ENCODE peak calls at places on chromosome 19, in six cellular contexts. One of them, this sample, is unnamed. For H3K4me1, the result is how much of the 10 kb centered on the place peaks cover.

GRCh38 chr19:18736415-18737336 is 53.2 kb downstream of the CRTC1 start:
- DNase-seq in OCI-LY7: no peak
- DNase-seq in ovary: peak
- DNase-seq in keratinocyte: no peak
- DNase-seq in endothelial cell of umbilical vein: no peak
- DNase-seq in tibial nerve: no peak
- DNase-seq in this sample: no peak

GRCh38 chr19:11059511-11060358 is 29.5 kb upstream of the LDLR start:
- DNase-seq in tibial nerve: no peak
- DNase-seq in ovary: no peak
- DNase-seq in endothelial cell of umbilical vein: no peak
- DNase-seq in keratinocyte: no peak
- DNase-seq in OCI-LY7: no peak
- DNase-seq in this sample: no peak

GRCh38 chr19:51259348-51260245 is 8.7 kb downstream of the SIGLECL1 start:
- DNase-seq in tibial nerve: peak
- DNase-seq in keratinocyte: no peak
- DNase-seq in endothelial cell of umbilical vein: peak
- DNase-seq in OCI-LY7: peak
- DNase-seq in ovary: no peak
- DNase-seq in this sample: no peak

GRCh38 chr19:29247912-29248311 is 35.0 kb upstream of the UQCRFS1 start:
- DNase-seq in OCI-LY7: no peak
- DNase-seq in tibial nerve: no peak
- DNase-seq in ovary: no peak
- DNase-seq in keratinocyte: no peak
- DNase-seq in endothelial cell of umbilical vein: no peak
- DNase-seq in this sample: peak

GRCh38 chr19:46404039-46404883 is 9.1 kb downstream of the CCDC8 start:
- DNase-seq in ovary: peak
- DNase-seq in OCI-LY7: peak
- DNase-seq in keratinocyte: no peak
- DNase-seq in tibial nerve: peak
- DNase-seq in endothelial cell of umbilical vein: no peak
- DNase-seq in this sample: peak

GRCh38 chr19:50293263-50294004 is 35.7 kb downstream of the KCNC3 start:
- DNase-seq in OCI-LY7: no peak
- DNase-seq in ovary: no peak
- DNase-seq in keratinocyte: no peak
- DNase-seq in endothelial cell of umbilical vein: no peak
- DNase-seq in tibial nerve: no peak
- DNase-seq in this sample: no peak

GRCh38 chr19:6164906-6165531 is 29.6 kb downstream of the ACSBG2 start:
- DNase-seq in endothelial cell of umbilical vein: no peak
- DNase-seq in ovary: no peak
- DNase-seq in OCI-LY7: no peak
- DNase-seq in keratinocyte: no peak
- DNase-seq in tibial nerve: no peak
- DNase-seq in this sample: no peak

GRCh38 chr19:11265785-11266236 is 3.5 kb upstream of the DOCK6 start:
- DNase-seq in endothelial cell of umbilical vein: no peak
- DNase-seq in tibial nerve: no peak
- DNase-seq in ovary: no peak
- DNase-seq in keratinocyte: peak
- DNase-seq in OCI-LY7: no peak
- DNase-seq in this sample: no peak

GRCh38 chr19:32097620-32098019 is 247.8 kb upstream of the ZNF507 start:
- DNase-seq in tibial nerve: no peak
- DNase-seq in endothelial cell of umbilical vein: no peak
- DNase-seq in keratinocyte: no peak
- DNase-seq in ovary: no peak
- DNase-seq in OCI-LY7: no peak
- DNase-seq in this sample: no peak

GRCh38 chr19:50817941-50818858 is 5.4 kb downstream of the KLK1 start:
- DNase-seq in tibial nerve: no peak
- DNase-seq in ovary: no peak
- DNase-seq in keratinocyte: no peak
- DNase-seq in OCI-LY7: peak
- DNase-seq in endothelial cell of umbilical vein: peak
- DNase-seq in this sample: peak

GRCh38 chr19:41945135-41945766 is 13.9 kb downstream of the RABAC1 start:
- DNase-seq in keratinocyte: no peak
- DNase-seq in ovary: no peak
- DNase-seq in tibial nerve: no peak
- DNase-seq in endothelial cell of umbilical vein: no peak
- DNase-seq in OCI-LY7: peak
- DNase-seq in this sample: peak

GRCh38 chr19:9727644-9728043 is 40.9 kb downstream of the ZNF846 start:
- DNase-seq in ovary: no peak
- DNase-seq in endothelial cell of umbilical vein: no peak
- DNase-seq in OCI-LY7: no peak
- DNase-seq in keratinocyte: no peak
- DNase-seq in tibial nerve: no peak
- DNase-seq in this sample: no peak

GRCh38 chr19:16078311-16078758 is 2.0 kb downstream of the TPM4 start:
- DNase-seq in tibial nerve: peak
- DNase-seq in ovary: peak
- DNase-seq in OCI-LY7: peak
- DNase-seq in keratinocyte: no peak
- DNase-seq in endothelial cell of umbilical vein: no peak
- DNase-seq in this sample: no peak

GRCh38 chr19:43784251-43784980 is 3.6 kb upstream of the KCNN4 start:
- DNase-seq in OCI-LY7: peak
- DNase-seq in ovary: no peak
- DNase-seq in endothelial cell of umbilical vein: peak
- DNase-seq in keratinocyte: no peak
- DNase-seq in tibial nerve: no peak
- DNase-seq in this sample: peak

GRCh38 chr19:11881151-11881800 is 6.3 kb upstream of the ZNF69 start:
- DNase-seq in OCI-LY7: peak
- DNase-seq in endothelial cell of umbilical vein: peak
- DNase-seq in ovary: peak
- DNase-seq in tibial nerve: peak
- DNase-seq in keratinocyte: no peak
- DNase-seq in this sample: no peak

GRCh38 chr19:43697295-43697694 is 18.6 kb upstream of the IRGC start:
- DNase-seq in tibial nerve: no peak
- DNase-seq in ovary: no peak
- DNase-seq in OCI-LY7: no peak
- DNase-seq in endothelial cell of umbilical vein: no peak
- DNase-seq in keratinocyte: no peak
- DNase-seq in this sample: no peak

GRCh38 chr19:38134538-38135149 is 89.4 kb downstream of the DPF1 start:
- DNase-seq in keratinocyte: peak
- DNase-seq in endothelial cell of umbilical vein: peak
- DNase-seq in tibial nerve: no peak
- DNase-seq in ovary: no peak
- DNase-seq in OCI-LY7: peak
- DNase-seq in this sample: no peak

GRCh38 chr19:45340232-45340898 is at the start of gene KLC3:
- DNase-seq in endothelial cell of umbilical vein: no peak
- DNase-seq in keratinocyte: no peak
- DNase-seq in ovary: no peak
- DNase-seq in OCI-LY7: peak
- DNase-seq in tibial nerve: no peak
- DNase-seq in this sample: no peak

GRCh38 chr19:51138549-51138979 is 3.5 kb upstream of the SIGLEC7 start:
- DNase-seq in endothelial cell of umbilical vein: no peak
- DNase-seq in keratinocyte: no peak
- DNase-seq in OCI-LY7: no peak
- DNase-seq in ovary: no peak
- DNase-seq in tibial nerve: peak
- DNase-seq in this sample: peak

GRCh38 chr19:14580623-14581237 is 2.2 kb upstream of the CLEC17A start:
- DNase-seq in endothelial cell of umbilical vein: no peak
- DNase-seq in tibial nerve: no peak
- DNase-seq in keratinocyte: no peak
- DNase-seq in OCI-LY7: peak
- DNase-seq in ovary: no peak
- DNase-seq in this sample: no peak

GRCh38 chr19:15331419-15332310 is 674 bp downstream of the BRD4 start:
- DNase-seq in OCI-LY7: peak
- DNase-seq in ovary: peak
- DNase-seq in keratinocyte: no peak
- DNase-seq in tibial nerve: peak
- DNase-seq in endothelial cell of umbilical vein: no peak
- DNase-seq in this sample: peak

GRCh38 chr19:4503224-4504170 is 14.8 kb downstream of the PLIN4 start:
- DNase-seq in ovary: no peak
- DNase-seq in endothelial cell of umbilical vein: no peak
- DNase-seq in keratinocyte: no peak
- DNase-seq in OCI-LY7: no peak
- DNase-seq in tibial nerve: no peak
- DNase-seq in this sample: no peak

DNA sequence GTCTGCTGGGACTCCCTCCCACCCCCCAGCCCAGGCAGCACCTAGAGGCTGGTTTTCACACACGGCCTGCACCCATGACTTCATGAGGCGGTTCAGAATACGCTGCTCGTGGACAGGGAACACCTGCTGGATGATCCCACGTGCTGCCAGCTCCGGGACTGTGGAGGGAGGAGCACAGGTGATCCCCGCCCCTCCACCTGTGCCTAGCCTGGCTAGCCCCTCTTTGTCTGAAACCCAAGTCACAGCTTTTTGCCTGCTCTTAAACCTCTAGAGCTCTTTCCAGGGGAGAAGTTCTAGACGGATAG is 3.4 kb downstream of the ANO8 start:
- DNase-seq in tibial nerve: no peak
- DNase-seq in keratinocyte: no peak
- DNase-seq in endothelial cell of umbilical vein: no peak
- DNase-seq in ovary: no peak
- DNase-seq in OCI-LY7: no peak
- DNase-seq in this sample: no peak
- H3K4me1 ChIP-seq in tibial nerve: under half
- H3K4me1 ChIP-seq in keratinocyte: under half
- H3K4me1 ChIP-seq in endothelial cell of umbilical vein: under half
- H3K4me1 ChIP-seq in ovary: under half
- H3K4me1 ChIP-seq in OCI-LY7: under half
- H3K4me1 ChIP-seq in this sample: under half

GRCh38 chr19:8396563-8397203 is 6.5 kb downstream of the RAB11B start:
- DNase-seq in keratinocyte: no peak
- DNase-seq in tibial nerve: peak
- DNase-seq in endothelial cell of umbilical vein: peak
- DNase-seq in ovary: peak
- DNase-seq in OCI-LY7: peak
- DNase-seq in this sample: peak
- H3K4me1 ChIP-seq in keratinocyte: under half
- H3K4me1 ChIP-seq in tibial nerve: under half
- H3K4me1 ChIP-seq in endothelial cell of umbilical vein: under half
- H3K4me1 ChIP-seq in ovary: under half
- H3K4me1 ChIP-seq in OCI-LY7: under half
- H3K4me1 ChIP-seq in this sample: under half

GRCh38 chr19:3359850-3360493 is 6.4 kb upstream of the NFIC start:
- DNase-seq in keratinocyte: no peak
- DNase-seq in ovary: peak
- DNase-seq in OCI-LY7: peak
- DNase-seq in endothelial cell of umbilical vein: no peak
- DNase-seq in tibial nerve: no peak
- DNase-seq in this sample: no peak

GRCh38 chr19:3362217-3362907 is 4.0 kb upstream of the NFIC start:
- DNase-seq in keratinocyte: no peak
- DNase-seq in tibial nerve: no peak
- DNase-seq in ovary: no peak
- DNase-seq in OCI-LY7: no peak
- DNase-seq in endothelial cell of umbilical vein: no peak
- DNase-seq in this sample: no peak

GRCh38 chr19:3360494-3361383 is 5.6 kb upstream of the NFIC start:
- DNase-seq in keratinocyte: no peak
- DNase-seq in ovary: peak
- DNase-seq in tibial nerve: no peak
- DNase-seq in OCI-LY7: peak
- DNase-seq in endothelial cell of umbilical vein: peak
- DNase-seq in this sample: peak

GRCh38 chr19:3363841-3364500 is 2.4 kb upstream of the NFIC start:
- DNase-seq in OCI-LY7: no peak
- DNase-seq in keratinocyte: no peak
- DNase-seq in endothelial cell of umbilical vein: no peak
- DNase-seq in ovary: peak
- DNase-seq in tibial nerve: no peak
- DNase-seq in this sample: no peak

DNA sequence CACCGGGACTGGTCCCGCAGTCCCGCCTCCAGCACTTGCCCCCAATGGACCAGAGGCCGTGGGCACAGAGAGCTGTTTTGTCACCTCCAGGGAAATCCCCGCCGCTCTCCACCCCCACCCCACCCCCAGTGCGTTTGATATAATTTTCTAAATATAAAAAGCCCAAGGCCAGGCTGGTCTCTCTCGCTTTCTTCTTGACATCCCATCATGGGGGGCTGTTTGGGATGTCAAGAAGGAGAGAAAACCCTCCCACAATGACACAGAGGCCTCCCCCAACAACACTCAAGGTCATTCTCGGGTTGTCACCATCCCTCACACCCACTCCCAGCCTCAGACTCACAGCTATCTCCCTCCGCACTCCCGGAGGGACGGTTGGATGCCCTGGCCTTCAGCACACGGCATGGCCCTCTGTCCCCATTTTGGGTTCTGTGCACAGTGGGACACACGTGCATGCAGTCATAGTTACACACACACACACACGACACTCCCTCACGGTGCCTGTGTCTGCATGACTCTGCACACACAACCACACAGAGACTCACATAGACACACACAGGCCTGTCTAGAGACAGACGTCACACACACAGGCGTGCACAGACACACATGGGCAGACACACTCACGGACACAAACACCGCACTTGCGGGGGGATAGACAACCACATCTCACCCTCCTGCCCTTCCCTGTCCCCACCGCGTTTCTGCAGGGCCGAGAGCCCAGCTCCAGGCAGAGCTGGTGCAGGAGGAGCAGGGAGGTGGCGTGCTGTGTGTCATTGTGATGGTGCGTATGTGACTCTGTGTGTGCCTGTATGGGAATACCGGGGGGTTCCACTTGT is 4.8 kb upstream of the NFIC start:
- DNase-seq in keratinocyte: no peak
- DNase-seq in endothelial cell of umbilical vein: no peak
- DNase-seq in OCI-LY7: no peak
- DNase-seq in ovary: peak
- DNase-seq in tibial nerve: no peak
- DNase-seq in this sample: no peak
- H3K4me1 ChIP-seq in keratinocyte: under half
- H3K4me1 ChIP-seq in endothelial cell of umbilical vein: under half
- H3K4me1 ChIP-seq in OCI-LY7: under half
- H3K4me1 ChIP-seq in ovary: under half
- H3K4me1 ChIP-seq in tibial nerve: under half
- H3K4me1 ChIP-seq in this sample: under half

GRCh38 chr19:35546532-35546931 is 1.1 kb downstream of the TMEM147 start:
- DNase-seq in endothelial cell of umbilical vein: no peak
- DNase-seq in keratinocyte: no peak
- DNase-seq in ovary: no peak
- DNase-seq in OCI-LY7: no peak
- DNase-seq in tibial nerve: no peak
- DNase-seq in this sample: no peak
- H3K4me1 ChIP-seq in endothelial cell of umbilical vein: under half
- H3K4me1 ChIP-seq in keratinocyte: under half
- H3K4me1 ChIP-seq in ovary: under half
- H3K4me1 ChIP-seq in OCI-LY7: under half
- H3K4me1 ChIP-seq in tibial nerve: under half
- H3K4me1 ChIP-seq in this sample: under half

GRCh38 chr19:48739400-48739825 is 997 bp downstream of the RASIP1 start:
- DNase-seq in tibial nerve: no peak
- DNase-seq in keratinocyte: no peak
- DNase-seq in endothelial cell of umbilical vein: peak
- DNase-seq in ovary: no peak
- DNase-seq in OCI-LY7: no peak
- DNase-seq in this sample: peak
- H3K4me1 ChIP-seq in tibial nerve: under half
- H3K4me1 ChIP-seq in keratinocyte: under half
- H3K4me1 ChIP-seq in endothelial cell of umbilical vein: under half
- H3K4me1 ChIP-seq in ovary: under half
- H3K4me1 ChIP-seq in OCI-LY7: under half
- H3K4me1 ChIP-seq in this sample: under half

This sample was measured in right cardiac atrium.